ENCODE peak calls at places on chromosome 21, in ten cellular contexts. W is upper lobe of left lung; S is OCI-LY7; K is BE2C; H is CD8-positive, alpha-beta memory T cell; C is suprapubic skin; B is GM23248; G is Peyer's patch; E is astrocyte; R is heart left ventricle. Y is an unnamed sample. For H3K36me3 and H3K9me3, the result is how much of the 10 kb centered on the place peaks cover.

GRCh38 chr21:41879190-41879998 is at the start of gene PRDM15:
- DNase-seq in R (peak), H (peak), S (peak), C (peak), W (peak), G (peak), B (peak), K (peak), E (peak), Y (peak)

GRCh38 chr21:23524685-23525084 is 2082.6 kb downstream of the MRPL39 start:
- DNase-seq in R (no peak), H (no peak), S (no peak), G (no peak), W (no peak), B (no peak), K (no peak), E (no peak), C (no peak), Y (no peak)

GRCh38 chr21:27219068-27219467 is 252.2 kb upstream of the ADAMTS5 start:
- DNase-seq in G (no peak), B (peak), H (no peak), K (no peak), C (no peak), R (no peak), W (no peak), S (no peak), E (peak), Y (no peak)

GRCh38 chr21:42614811-42615342 is 38.5 kb upstream of the PDE9A start:
- DNase-seq in C (peak), E (no peak), S (peak), W (peak), H (peak), B (peak), R (no peak), G (no peak), K (peak), Y (peak)

GRCh38 chr21:20720623-20721022 is 277.6 kb upstream of the NCAM2 start:
- DNase-seq in K (no peak), R (no peak), H (no peak), G (no peak), W (no peak), C (no peak), B (no peak), E (peak), S (no peak), Y (no peak)

GRCh38 chr21:36209626-36210171 is 53.1 kb downstream of the DOP1B start:
- DNase-seq in E (peak), C (no peak), B (peak), K (peak), R (no peak), G (peak), W (peak), H (peak), S (peak), Y (peak)

GRCh38 chr21:43703068-43703880 is 15.7 kb upstream of the PDXK start:
- DNase-seq in W (peak), R (peak), E (peak), G (peak), K (no peak), C (no peak), H (peak), B (peak), S (no peak), Y (peak)

GRCh38 chr21:20272791-20273362 is 725.3 kb upstream of the NCAM2 start:
- DNase-seq in R (no peak), S (no peak), W (no peak), G (no peak), B (no peak), C (no peak), H (no peak), E (no peak), K (no peak), Y (no peak)

GRCh38 chr21:26405735-26406361 is 167.2 kb downstream of the CYYR1 start:
- DNase-seq in C (no peak), G (no peak), E (peak), S (no peak), K (peak), W (peak), H (no peak), B (peak), R (no peak), Y (no peak)

GRCh38 chr21:42040411-42041180 is 30.4 kb upstream of the ZBTB21 start:
- DNase-seq in S (no peak), C (no peak), E (peak), H (no peak), W (peak), B (peak), G (no peak), K (no peak), R (peak), Y (peak)

GRCh38 chr21:29654855-29655254 is 284.9 kb downstream of the GRIK1 start:
- DNase-seq in G (no peak), C (no peak), H (no peak), B (no peak), K (no peak), S (no peak), E (no peak), W (no peak), R (no peak), Y (no peak)

GRCh38 chr21:45767071-45768006 is 123.8 kb downstream of the PCBP3 start:
- DNase-seq in R (no peak), G (no peak), H (peak), W (no peak), B (peak), S (no peak), K (no peak), C (no peak), E (peak), Y (no peak)

GRCh38 chr21:32569261-32570230 is 15.8 kb downstream of the TCP10L start:
- DNase-seq in R (peak), B (peak), K (peak), E (peak), W (peak), H (peak), C (peak), G (peak), S (peak), Y (peak)

GRCh38 chr21:36035381-36035791 is 24.9 kb downstream of the SETD4 start:
- DNase-seq in G (no peak), B (no peak), E (no peak), S (no peak), R (no peak), H (no peak), K (peak), C (peak), W (no peak), Y (no peak)

GRCh38 chr21:31162079-31162699 is 123.9 kb upstream of the KRTAP19-8 start:
- DNase-seq in K (no peak), R (no peak), H (no peak), B (no peak), W (no peak), E (no peak), G (no peak), S (no peak), C (no peak), Y (no peak)

GRCh38 chr21:8989883-8990325 is 1531.5 kb upstream of the TPTE start:
- DNase-seq in H (no peak), G (no peak), W (no peak), K (peak), C (peak), R (no peak), S (no peak), B (no peak), E (peak), Y (no peak)

GRCh38 chr21:40852563-40852962 is 5.6 kb upstream of the DSCAM start:
- DNase-seq in W (no peak), S (no peak), R (no peak), E (no peak), C (no peak), K (no peak), B (no peak), G (no peak), H (no peak), Y (no peak)
- H3K36me3 ChIP-seq in W (under half), S (under half), R (under half), E (under half), C (under half), K (under half), B (under half), G (under half), H (under half), Y (under half)

DNA sequence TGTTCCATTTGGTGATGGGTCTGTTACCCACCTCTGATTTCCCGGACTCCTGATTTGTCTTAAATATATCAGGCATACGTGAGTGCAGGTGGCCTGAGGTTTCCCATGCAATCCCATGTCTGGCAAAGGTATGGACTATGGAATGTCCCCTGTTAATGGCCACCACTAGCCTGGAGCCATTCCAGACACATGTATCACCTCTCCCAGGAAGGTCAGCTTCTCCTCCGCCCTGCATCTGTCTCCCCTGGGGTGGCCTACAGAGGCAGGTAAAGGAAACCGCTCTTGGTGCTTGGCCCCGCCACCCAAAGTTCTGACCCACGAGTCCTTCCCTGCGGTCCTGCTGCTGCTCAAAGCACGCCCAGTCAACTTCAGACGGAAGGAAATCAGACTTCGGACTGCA is 105.7 kb downstream of the PCP4 start:
- DNase-seq in W (no peak), K (no peak), S (no peak), B (no peak), H (no peak), R (no peak), E (no peak), C (no peak), G (no peak), Y (no peak)
- H3K4me3 ChIP-seq in W (no peak), K (no peak), S (no peak), B (no peak), H (no peak), R (no peak), E (no peak), C (no peak), G (no peak), Y (no peak)

DNA sequence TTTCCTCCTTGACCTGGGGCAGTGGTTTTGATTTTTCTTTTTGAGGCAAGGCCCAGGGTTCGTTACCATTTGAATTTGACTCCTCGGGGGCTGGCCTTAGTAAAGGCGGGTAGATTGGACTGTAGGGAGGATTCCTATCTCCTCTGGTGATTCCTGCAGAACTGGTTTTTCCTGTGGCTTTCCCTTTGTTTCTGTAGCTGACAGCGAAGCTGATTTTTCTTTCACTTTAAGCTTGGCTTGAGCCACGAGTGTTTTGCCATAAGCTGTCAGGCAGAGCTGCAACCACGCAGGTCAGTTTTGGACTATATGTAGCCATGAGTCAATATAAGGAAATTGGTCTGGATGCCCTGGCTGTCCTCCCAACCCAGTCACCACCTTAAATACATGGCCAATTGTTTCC is 28.7 kb upstream of the KCNJ15 start:
- DNase-seq in C (no peak), W (no peak), E (no peak), H (no peak), R (no peak), K (no peak), S (no peak), B (no peak), G (no peak), Y (no peak)
- H3K9me3 ChIP-seq in C (under half), W (under half), E (under half), H (under half), R (half or more), K (under half), S (under half), B (under half), G (under half), Y (half or more)

DNA sequence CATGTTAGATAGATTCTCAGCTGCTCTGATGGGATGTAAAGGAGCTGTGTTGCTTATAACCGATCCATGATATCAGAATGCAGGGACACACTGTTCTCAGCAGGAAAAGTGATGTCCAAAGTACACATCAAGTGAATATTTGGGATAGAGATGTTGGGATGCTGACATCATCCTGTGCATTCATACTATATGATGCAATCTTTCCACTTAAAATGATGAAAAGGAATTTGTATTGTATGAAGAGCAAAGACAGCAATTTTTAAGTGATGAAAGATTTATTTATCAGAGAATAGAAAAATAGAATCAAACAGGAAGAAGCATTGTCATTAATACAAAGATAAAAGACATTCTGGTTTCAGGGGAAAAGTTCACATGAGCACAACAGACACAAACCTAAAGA is 110.1 kb downstream of the ERG start:
- DNase-seq in C (no peak), S (no peak), G (no peak), K (no peak), R (no peak), B (peak), E (peak), H (no peak), W (no peak), Y (no peak)
- H3K36me3 ChIP-seq in C (under half), S (under half), G (under half), K (under half), R (under half), B (under half), E (under half), H (under half), W (under half), Y (under half)

DNA sequence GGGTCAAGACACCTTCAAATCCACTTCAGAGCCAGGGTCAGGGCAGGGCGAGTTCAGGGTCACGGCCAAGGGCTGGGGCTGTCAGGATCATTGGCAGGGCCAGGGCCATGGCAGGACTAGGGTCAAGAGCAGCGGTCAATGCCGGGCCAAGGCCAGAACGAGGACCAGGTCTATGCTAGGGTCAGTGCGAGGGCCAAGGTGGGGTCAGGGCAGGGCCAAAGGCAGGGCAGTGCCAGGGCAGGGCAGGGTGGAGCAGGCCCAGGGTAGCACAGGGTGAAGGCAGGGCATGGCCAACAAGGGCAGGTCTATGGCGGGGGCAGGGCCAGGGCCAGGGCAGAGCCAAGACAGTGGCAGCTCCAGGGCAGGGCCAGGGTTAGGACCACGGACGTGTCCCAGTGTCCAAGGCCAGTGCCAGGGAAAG is 154.0 kb downstream of the LIPI start:
- DNase-seq in W (no peak), E (no peak), H (no peak), K (no peak), C (peak), B (no peak), S (no peak), G (no peak), R (no peak), Y (no peak)
- H3K4me3 ChIP-seq in W (no peak), E (no peak), H (no peak), K (no peak), C (no peak), B (no peak), S (no peak), G (no peak), R (no peak), Y (no peak)

GRCh38 chr21:7953058-7953457 is 2568.3 kb upstream of the TPTE start:
- DNase-seq in K (no peak), B (no peak), G (no peak), H (no peak), S (no peak), R (no peak), E (no peak), C (no peak), W (no peak), Y (no peak)

GRCh38 chr21:7957713-7958064 is 2563.7 kb upstream of the TPTE start:
- DNase-seq in B (no peak), E (no peak), C (no peak), H (no peak), R (no peak), G (no peak), W (no peak), K (no peak), S (no peak), Y (no peak)

GRCh38 chr21:7947422-7947821 is 2574.0 kb upstream of the TPTE start:
- DNase-seq in G (no peak), C (no peak), R (no peak), S (no peak), H (no peak), B (no peak), W (no peak), K (no peak), E (no peak), Y (no peak)

GRCh38 chr21:7952648-7953047 is 2568.7 kb upstream of the TPTE start:
- DNase-seq in B (no peak), E (no peak), H (no peak), C (no peak), R (no peak), G (no peak), S (no peak), W (no peak), K (no peak), Y (no peak)

GRCh38 chr21:7951854-7952519 is 2569.4 kb upstream of the TPTE start:
- DNase-seq in S (no peak), B (no peak), K (no peak), E (no peak), H (no peak), G (no peak), C (no peak), W (no peak), R (no peak), Y (no peak)
- H3K9me3 ChIP-seq in S (half or more), B (under half), K (under half), E (half or more), H (half or more), G (half or more), C (half or more), W (half or more), R (under half), Y (half or more)

DNA sequence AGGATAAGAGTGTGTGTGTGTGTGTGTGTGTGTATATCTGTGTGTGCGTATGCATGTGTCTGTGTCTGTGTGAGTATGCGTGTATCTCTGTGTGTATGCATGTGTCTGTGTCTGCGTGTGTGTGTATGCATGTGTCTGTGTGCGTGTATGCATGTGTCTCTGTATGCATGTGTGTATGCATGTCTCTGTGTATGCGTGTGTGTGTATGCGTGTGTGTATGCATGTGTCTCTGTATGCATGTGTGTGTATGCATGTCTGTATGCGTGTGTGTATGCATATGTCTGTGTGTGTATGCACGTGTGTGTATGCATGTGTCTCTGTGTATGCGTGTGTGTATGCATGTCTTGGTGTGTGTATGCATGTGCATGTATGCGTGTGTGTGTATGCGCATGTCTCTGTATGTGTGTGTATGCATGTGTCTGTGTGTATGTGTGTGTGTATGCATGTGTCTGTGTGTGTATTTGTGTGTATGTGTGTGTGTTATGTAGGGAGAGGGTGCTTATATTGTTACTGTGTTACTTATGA is 247.8 kb downstream of the DYRK1A start:
- DNase-seq in W (no peak), B (no peak), R (no peak), C (no peak), S (no peak), K (no peak), E (no peak), H (no peak), G (no peak), Y (no peak)
- H3K36me3 ChIP-seq in W (under half), B (under half), R (under half), C (under half), S (under half), K (under half), E (under half), H (under half), G (under half), Y (under half)

GRCh38 chr21:44761747-44762208 is 39.8 kb downstream of the UBE2G2 start:
- DNase-seq in C (peak), S (no peak), R (no peak), E (no peak), G (no peak), H (no peak), K (no peak), W (no peak), B (no peak), Y (no peak)
- H3K4me3 ChIP-seq in C (no peak), S (no peak), R (no peak), E (no peak), G (no peak), H (no peak), K (no peak), W (no peak), B (no peak), Y (no peak)

Y was measured in lower lobe of right lung.